ENCODE peak calls at places on chromosomes 12 and 14, in nine cellular contexts. One of them, this sample, is unnamed.
A peak's percentile ranks its signal among the peaks of the same experiment; 100 is the strongest.

GRCh38 chr14:20356422-20356821 is 13.0 kb downstream of the PARP2 start:
- DNase-seq in iris pigment epithelial cell: peak; percentile 24
- DNase-seq in coronary artery: no peak
- DNase-seq in activated naive CD4-positive, alpha-beta T cell: no peak
- DNase-seq in activated B cell treated with CpG ODN at 0.5 μM for 24 hours: no peak
- DNase-seq in GM06990: no peak
- DNase-seq in GM04504: no peak
- DNase-seq in stimulated activated CD4-positive, alpha-beta T cell treated with anti-CD3 and anti-CD28 coated beads, TNF-alpha, amount 100 ng/mL, for 48 hours: no peak
- DNase-seq in epithelial cell of esophagus: peak; percentile 37
- DNase-seq in this sample: no peak

GRCh38 chr12:113287146-113287898 is 47.6 kb downstream of the SLC8B1 start:
- DNase-seq in GM04504: no peak
- DNase-seq in GM06990: no peak
- DNase-seq in activated naive CD4-positive, alpha-beta T cell: no peak
- DNase-seq in iris pigment epithelial cell: no peak
- DNase-seq in activated B cell treated with CpG ODN at 0.5 μM for 24 hours: no peak
- DNase-seq in epithelial cell of esophagus: no peak
- DNase-seq in stimulated activated CD4-positive, alpha-beta T cell treated with anti-CD3 and anti-CD28 coated beads, TNF-alpha, amount 100 ng/mL, for 48 hours: no peak
- DNase-seq in coronary artery: no peak
- DNase-seq in this sample: no peak

GRCh38 chr12:93060071-93060665 is 131.1 kb upstream of the EEA1 start:
- DNase-seq in stimulated activated CD4-positive, alpha-beta T cell treated with anti-CD3 and anti-CD28 coated beads, TNF-alpha, amount 100 ng/mL, for 48 hours: no peak
- DNase-seq in activated B cell treated with CpG ODN at 0.5 μM for 24 hours: no peak
- DNase-seq in coronary artery: no peak
- DNase-seq in epithelial cell of esophagus: no peak
- DNase-seq in activated naive CD4-positive, alpha-beta T cell: no peak
- DNase-seq in GM06990: peak; percentile 63
- DNase-seq in GM04504: no peak
- DNase-seq in iris pigment epithelial cell: no peak
- DNase-seq in this sample: no peak

GRCh38 chr14:49919825-49920224 is 26.9 kb downstream of the ARF6 start:
- DNase-seq in iris pigment epithelial cell: no peak
- DNase-seq in coronary artery: no peak
- DNase-seq in epithelial cell of esophagus: no peak
- DNase-seq in activated B cell treated with CpG ODN at 0.5 μM for 24 hours: no peak
- DNase-seq in activated naive CD4-positive, alpha-beta T cell: no peak
- DNase-seq in GM04504: no peak
- DNase-seq in GM06990: no peak
- DNase-seq in stimulated activated CD4-positive, alpha-beta T cell treated with anti-CD3 and anti-CD28 coated beads, TNF-alpha, amount 100 ng/mL, for 48 hours: no peak
- DNase-seq in this sample: no peak

GRCh38 chr12:5395443-5396401 is 36.2 kb upstream of the NTF3 start:
- DNase-seq in coronary artery: no peak
- DNase-seq in GM04504: no peak
- DNase-seq in activated B cell treated with CpG ODN at 0.5 μM for 24 hours: no peak
- DNase-seq in iris pigment epithelial cell: no peak
- DNase-seq in epithelial cell of esophagus: peak; percentile 45
- DNase-seq in stimulated activated CD4-positive, alpha-beta T cell treated with anti-CD3 and anti-CD28 coated beads, TNF-alpha, amount 100 ng/mL, for 48 hours: no peak
- DNase-seq in GM06990: no peak
- DNase-seq in activated naive CD4-positive, alpha-beta T cell: no peak
- DNase-seq in this sample: peak; percentile 8

GRCh38 chr12:124636138-124636968 is 68.9 kb upstream of the NCOR2 start:
- DNase-seq in activated B cell treated with CpG ODN at 0.5 μM for 24 hours: no peak
- DNase-seq in GM04504: peak; percentile 47
- DNase-seq in activated naive CD4-positive, alpha-beta T cell: peak; percentile 32
- DNase-seq in iris pigment epithelial cell: peak; percentile 75
- DNase-seq in coronary artery: no peak
- DNase-seq in epithelial cell of esophagus: peak; percentile 83
- DNase-seq in GM06990: no peak
- DNase-seq in stimulated activated CD4-positive, alpha-beta T cell treated with anti-CD3 and anti-CD28 coated beads, TNF-alpha, amount 100 ng/mL, for 48 hours: peak; percentile 13
- DNase-seq in this sample: peak; percentile 44

GRCh38 chr14:21098134-21098891 is at the start of gene ZNF219:
- DNase-seq in GM04504: no peak
- DNase-seq in epithelial cell of esophagus: peak; percentile 87
- DNase-seq in activated naive CD4-positive, alpha-beta T cell: peak; percentile 37
- DNase-seq in activated B cell treated with CpG ODN at 0.5 μM for 24 hours: peak; percentile 43
- DNase-seq in coronary artery: peak; percentile 82
- DNase-seq in GM06990: no peak
- DNase-seq in stimulated activated CD4-positive, alpha-beta T cell treated with anti-CD3 and anti-CD28 coated beads, TNF-alpha, amount 100 ng/mL, for 48 hours: no peak
- DNase-seq in iris pigment epithelial cell: peak; percentile 43
- DNase-seq in this sample: peak; percentile 81

GRCh38 chr12:8482446-8483080 is 26.8 kb downstream of the CLEC6A start:
- DNase-seq in coronary artery: no peak
- DNase-seq in GM04504: no peak
- DNase-seq in iris pigment epithelial cell: no peak
- DNase-seq in stimulated activated CD4-positive, alpha-beta T cell treated with anti-CD3 and anti-CD28 coated beads, TNF-alpha, amount 100 ng/mL, for 48 hours: no peak
- DNase-seq in GM06990: no peak
- DNase-seq in epithelial cell of esophagus: no peak
- DNase-seq in activated B cell treated with CpG ODN at 0.5 μM for 24 hours: no peak
- DNase-seq in activated naive CD4-positive, alpha-beta T cell: no peak
- DNase-seq in this sample: no peak

GRCh38 chr14:103310576-103311095 is 23.4 kb upstream of the EIF5 start:
- DNase-seq in activated naive CD4-positive, alpha-beta T cell: no peak
- DNase-seq in GM04504: no peak
- DNase-seq in activated B cell treated with CpG ODN at 0.5 μM for 24 hours: no peak
- DNase-seq in coronary artery: peak; percentile 53
- DNase-seq in stimulated activated CD4-positive, alpha-beta T cell treated with anti-CD3 and anti-CD28 coated beads, TNF-alpha, amount 100 ng/mL, for 48 hours: no peak
- DNase-seq in iris pigment epithelial cell: no peak
- DNase-seq in GM06990: no peak
- DNase-seq in epithelial cell of esophagus: no peak
- DNase-seq in this sample: no peak

GRCh38 chr12:94730846-94731245 is 80.5 kb upstream of the TMCC3 start:
- DNase-seq in activated B cell treated with CpG ODN at 0.5 μM for 24 hours: no peak
- DNase-seq in stimulated activated CD4-positive, alpha-beta T cell treated with anti-CD3 and anti-CD28 coated beads, TNF-alpha, amount 100 ng/mL, for 48 hours: no peak
- DNase-seq in epithelial cell of esophagus: no peak
- DNase-seq in activated naive CD4-positive, alpha-beta T cell: no peak
- DNase-seq in GM06990: no peak
- DNase-seq in GM04504: no peak
- DNase-seq in iris pigment epithelial cell: no peak
- DNase-seq in coronary artery: no peak
- DNase-seq in this sample: no peak

GRCh38 chr14:61569783-61570182 is 125.5 kb upstream of the HIF1A start:
- DNase-seq in GM06990: no peak
- DNase-seq in epithelial cell of esophagus: peak; percentile 97
- DNase-seq in iris pigment epithelial cell: peak; percentile 95
- DNase-seq in activated B cell treated with CpG ODN at 0.5 μM for 24 hours: no peak
- DNase-seq in coronary artery: no peak
- DNase-seq in stimulated activated CD4-positive, alpha-beta T cell treated with anti-CD3 and anti-CD28 coated beads, TNF-alpha, amount 100 ng/mL, for 48 hours: no peak
- DNase-seq in activated naive CD4-positive, alpha-beta T cell: peak; percentile 33
- DNase-seq in GM04504: peak; percentile 67
- DNase-seq in this sample: no peak

GRCh38 chr12:46357438-46358324 is 14.9 kb downstream of the SLC38A2 start:
- DNase-seq in epithelial cell of esophagus: peak; percentile 94
- DNase-seq in iris pigment epithelial cell: peak; percentile 84
- DNase-seq in activated B cell treated with CpG ODN at 0.5 μM for 24 hours: no peak
- DNase-seq in activated naive CD4-positive, alpha-beta T cell: no peak
- DNase-seq in coronary artery: no peak
- DNase-seq in stimulated activated CD4-positive, alpha-beta T cell treated with anti-CD3 and anti-CD28 coated beads, TNF-alpha, amount 100 ng/mL, for 48 hours: no peak
- DNase-seq in GM04504: peak; percentile 73
- DNase-seq in GM06990: no peak
- DNase-seq in this sample: no peak

GRCh38 chr14:92783813-92784431 is 10.2 kb upstream of the GOLGA5 start:
- DNase-seq in activated B cell treated with CpG ODN at 0.5 μM for 24 hours: no peak
- DNase-seq in stimulated activated CD4-positive, alpha-beta T cell treated with anti-CD3 and anti-CD28 coated beads, TNF-alpha, amount 100 ng/mL, for 48 hours: no peak
- DNase-seq in coronary artery: no peak
- DNase-seq in activated naive CD4-positive, alpha-beta T cell: no peak
- DNase-seq in epithelial cell of esophagus: peak; percentile 66
- DNase-seq in GM06990: peak; percentile 32
- DNase-seq in GM04504: peak; percentile 44
- DNase-seq in iris pigment epithelial cell: peak; percentile 71
- DNase-seq in this sample: peak; percentile 55

GRCh38 chr12:122841544-122842321 is 6.5 kb downstream of the HIP1R start:
- DNase-seq in coronary artery: peak; percentile 64
- DNase-seq in activated naive CD4-positive, alpha-beta T cell: no peak
- DNase-seq in epithelial cell of esophagus: peak; percentile 80
- DNase-seq in activated B cell treated with CpG ODN at 0.5 μM for 24 hours: no peak
- DNase-seq in GM04504: peak; percentile 64
- DNase-seq in stimulated activated CD4-positive, alpha-beta T cell treated with anti-CD3 and anti-CD28 coated beads, TNF-alpha, amount 100 ng/mL, for 48 hours: no peak
- DNase-seq in iris pigment epithelial cell: peak; percentile 67
- DNase-seq in GM06990: no peak
- DNase-seq in this sample: no peak

GRCh38 chr12:5485471-5485870 is 53.6 kb downstream of the NTF3 start:
- DNase-seq in epithelial cell of esophagus: no peak
- DNase-seq in coronary artery: no peak
- DNase-seq in iris pigment epithelial cell: no peak
- DNase-seq in activated B cell treated with CpG ODN at 0.5 μM for 24 hours: no peak
- DNase-seq in GM04504: no peak
- DNase-seq in activated naive CD4-positive, alpha-beta T cell: no peak
- DNase-seq in stimulated activated CD4-positive, alpha-beta T cell treated with anti-CD3 and anti-CD28 coated beads, TNF-alpha, amount 100 ng/mL, for 48 hours: no peak
- DNase-seq in GM06990: no peak
- DNase-seq in this sample: no peak